ENCODE peak calls at places on chromosomes 3 and 15, in seven cellular contexts. N is EL, G is fibroblast of the aortic adventitia, B is Caki2, Z is GM06990, J is H9, A is HepG2. V is an unnamed sample.
A peak's percentile ranks its signal among the peaks of the same experiment; 100 is the strongest.

GRCh38 chr15:99481831-99482230 is 84.0 kb upstream of the MEF2A start:
- DNase-seq in N (no peak), G (no peak), B (no peak), J (no peak), A (no peak), Z (no peak), V (no peak)

GRCh38 chr15:57992761-57993295 is 72.7 kb downstream of the ALDH1A2 start:
- DNase-seq in B (no peak), Z (no peak), A (no peak), G (no peak), J (no peak), N (no peak), V (no peak)

GRCh38 chr3:105827959-105828358 is 40.9 kb downstream of the CBLB start:
- DNase-seq in G (peak; percentile 83), J (peak; percentile 41), A (peak; percentile 21), N (peak; percentile 90), B (peak; percentile 51), Z (no peak), V (peak; percentile 88)

GRCh38 chr3:127722928-127723603 is 50.3 kb downstream of the ABTB1 start:
- DNase-seq in J (no peak), G (peak; percentile 14), A (no peak), N (no peak), Z (no peak), B (no peak), V (no peak)

GRCh38 chr3:23202203-23202920 is 765 bp upstream of the UBE2E2 start:
- DNase-seq in Z (no peak), N (peak; percentile 41), G (peak; percentile 31), B (no peak), A (no peak), J (no peak), V (no peak)

GRCh38 chr3:96214941-96215340 is 599.5 kb upstream of the EPHA6 start:
- DNase-seq in B (no peak), G (no peak), N (no peak), A (no peak), J (no peak), Z (no peak), V (no peak)

GRCh38 chr3:55165704-55166103 is 237.8 kb upstream of the LRTM1 start:
- DNase-seq in J (no peak), Z (no peak), N (no peak), A (no peak), G (no peak), B (no peak), V (no peak)

GRCh38 chr3:56468184-56469106 is at the start of gene ERC2:
- DNase-seq in N (peak; percentile 55), J (peak; percentile 94), Z (no peak), G (peak; percentile 6), B (peak; percentile 61), A (peak; percentile 34), V (no peak)

GRCh38 chr3:71931930-71932329 is 147.0 kb upstream of the PROK2 start:
- DNase-seq in N (no peak), B (no peak), Z (no peak), G (no peak), A (no peak), J (no peak), V (no peak)

GRCh38 chr3:180690061-180690460 is 10.8 kb upstream of the CCDC39 start:
- DNase-seq in Z (no peak), N (no peak), G (peak; percentile 8), J (no peak), A (no peak), B (no peak), V (no peak)

GRCh38 chr15:47756872-47757271 is 39.6 kb downstream of the SEMA6D start:
- DNase-seq in N (peak; percentile 83), G (peak; percentile 78), A (no peak), J (no peak), B (peak; percentile 8), Z (no peak), V (peak; percentile 83)

GRCh38 chr3:100865442-100865841 is 127.8 kb downstream of the ABI3BP start:
- DNase-seq in J (no peak), B (no peak), A (no peak), G (peak; percentile 68), N (no peak), Z (no peak), V (peak; percentile 6)

GRCh38 chr3:152159328-152159727 is 109.4 kb upstream of the MBNL1 start:
- DNase-seq in G (peak; percentile 72), J (no peak), A (no peak), B (no peak), N (peak; percentile 91), Z (no peak), V (peak; percentile 78)